ENCODE peak calls at places on chromosomes 16 and 17, in six cellular contexts. B is mesendoderm, Y is H9, C is H1, J is neuronal stem cell, D is mesenchymal stem cell. G is an unnamed sample.

GRCh38 chr16:2874584-2875362 is 8.2 kb upstream of the FLYWCH2 start:
- DNase-seq in Y (peak; percentile 85), J (peak; percentile 62), B (peak; percentile 82), C (no peak), D (peak; percentile 72), G (peak; percentile 61)

GRCh38 chr16:84660973-84661372 is 12.7 kb downstream of the KLHL36 start:
- DNase-seq in C (no peak), J (no peak), B (no peak), D (no peak), Y (no peak), G (no peak)

GRCh38 chr16:62041401-62041800 is 5.2 kb upstream of the CDH8 start:
- DNase-seq in D (peak; percentile 6), B (peak; percentile 73), C (no peak), Y (peak; percentile 49), J (no peak), G (no peak)

GRCh38 chr16:48499822-48500440 is 110.0 kb downstream of the N4BP1 start:
- DNase-seq in C (no peak), J (no peak), B (no peak), Y (no peak), D (peak; percentile 78), G (peak; percentile 93)

GRCh38 chr16:86951831-86952598 is 365.2 kb downstream of the C16orf95 start:
- DNase-seq in B (peak; percentile 67), Y (no peak), J (no peak), D (peak; percentile 96), C (no peak), G (peak; percentile 99)

GRCh38 chr17:58947411-58948208 is 159.1 kb downstream of the TRIM37 start:
- DNase-seq in B (no peak), Y (no peak), D (no peak), C (no peak), J (no peak), G (no peak)

GRCh38 chr16:22077700-22078313 is 14.5 kb upstream of the VWA3A start:
- DNase-seq in J (peak; percentile 54), Y (peak; percentile 62), B (peak; percentile 63), C (no peak), D (peak; percentile 68), G (peak; percentile 60)

GRCh38 chr16:78993342-78993741 is 607.2 kb downstream of the MAF start:
- DNase-seq in B (no peak), J (no peak), D (no peak), Y (no peak), C (no peak), G (no peak)

GRCh38 chr17:72407336-72408121 is 286.7 kb downstream of the SOX9 start:
- DNase-seq in C (no peak), J (no peak), Y (peak; percentile 66), B (peak; percentile 80), D (peak; percentile 97), G (peak; percentile 99)

GRCh38 chr16:84965428-84966149 is 45.7 kb downstream of the ZDHHC7 start:
- DNase-seq in B (no peak), Y (no peak), C (no peak), D (no peak), J (no peak), G (no peak)

GRCh38 chr17:57086069-57086930 is 1.3 kb downstream of the AKAP1 start:
- DNase-seq in D (peak; percentile 52), C (no peak), Y (peak; percentile 60), J (peak; percentile 14), B (peak; percentile 50), G (peak; percentile 8)

GRCh38 chr17:57084361-57084801 is 665 bp upstream of the AKAP1 start:
- DNase-seq in J (no peak), B (no peak), D (no peak), C (no peak), Y (no peak), G (peak; percentile 19)

GRCh38 chr17:57084802-57085447 is at the start of gene AKAP1:
- DNase-seq in B (peak; percentile 97), Y (peak; percentile 99), D (peak; percentile 93), C (peak; percentile 80), J (peak; percentile 91), G (peak; percentile 90)

GRCh38 chr17:57088298-57088697 is 3.3 kb downstream of the AKAP1 start:
- DNase-seq in B (no peak), C (no peak), Y (no peak), J (no peak), D (no peak), G (no peak)

GRCh38 chr17:57085448-57086068 is 512 bp downstream of the AKAP1 start:
- DNase-seq in Y (peak; percentile 71), B (peak; percentile 64), C (no peak), D (peak; percentile 71), J (peak; percentile 62), G (peak; percentile 23)
- H2BK15ac ChIP-seq in Y (no peak overlapping the region), B (no peak overlapping the region), C (no peak overlapping the region), D (peak overlapping the region; percentile 70), J (peak overlapping the region; percentile 42), G (no peak overlapping the region)

DNA sequence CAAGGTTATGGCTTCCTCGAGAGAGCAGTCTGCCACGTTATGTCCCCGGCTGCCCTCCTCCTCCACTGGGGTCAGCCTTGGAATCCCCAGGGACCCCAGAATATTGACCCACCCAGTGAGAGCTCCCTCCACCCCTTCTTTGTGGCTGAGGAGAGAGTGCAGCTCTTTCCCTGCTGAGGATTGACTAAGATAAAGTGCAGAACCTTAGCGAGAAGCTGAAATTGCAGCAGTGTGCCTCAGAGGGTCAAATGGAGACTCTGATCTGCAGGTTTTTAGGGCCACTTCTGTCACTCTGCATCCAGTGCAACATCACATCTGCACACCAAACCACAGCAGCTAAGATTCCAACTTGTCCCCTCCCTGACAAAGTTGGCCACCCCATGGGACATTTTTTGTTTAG is 25.6 kb upstream of the PMFBP1 start:
- DNase-seq in D (no peak), J (no peak), Y (no peak), C (no peak), B (no peak), G (no peak)
- H2BK15ac ChIP-seq in D (no peak overlapping the region), J (no peak overlapping the region), Y (no peak overlapping the region), C (no peak overlapping the region), B (no peak overlapping the region), G (no peak overlapping the region)

GRCh38 chr17:51229889-51230288 is 30.0 kb downstream of the MBTD1 start:
- DNase-seq in Y (no peak), J (no peak), D (no peak), C (no peak), B (no peak), G (no peak)
- H2BK15ac ChIP-seq in Y (no peak overlapping the region), J (no peak overlapping the region), D (no peak overlapping the region), C (no peak overlapping the region), B (no peak overlapping the region), G (no peak overlapping the region)

GRCh38 chr17:69853533-69854262 is 221.3 kb upstream of the KCNJ16 start:
- DNase-seq in C (no peak), D (peak; percentile 44), Y (no peak), B (no peak), J (no peak), G (no peak)
- H2BK15ac ChIP-seq in C (no peak overlapping the region), D (no peak overlapping the region), Y (no peak overlapping the region), B (no peak overlapping the region), J (no peak overlapping the region), G (no peak overlapping the region)

DNA sequence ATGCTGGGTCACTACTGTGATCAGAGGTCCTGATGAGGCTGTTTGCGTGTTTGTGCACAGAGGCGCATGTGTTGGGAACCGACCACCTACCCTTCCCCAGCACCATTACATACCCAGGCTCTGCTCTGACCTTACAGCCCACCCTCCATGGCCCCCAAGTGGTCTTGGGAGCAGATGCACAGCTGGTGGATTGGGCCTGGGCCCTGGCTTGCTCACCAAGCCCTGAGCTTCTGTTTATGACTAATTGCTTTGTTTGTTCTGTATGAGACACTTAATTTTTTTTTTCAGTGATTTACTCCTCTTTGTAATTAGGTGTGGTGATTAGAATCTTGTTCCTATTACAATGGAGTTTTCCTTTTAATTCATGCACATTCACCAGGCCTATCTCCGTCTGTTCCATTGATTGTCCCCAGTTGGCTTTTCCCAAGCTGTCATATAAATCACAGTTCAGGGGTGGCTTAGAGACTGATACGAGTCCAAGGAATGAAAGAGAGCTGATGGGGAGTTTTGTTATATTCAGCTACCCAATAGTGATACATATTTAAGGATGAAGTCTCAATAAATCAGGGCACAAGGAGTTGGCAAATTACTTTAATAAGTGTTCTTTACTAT is 242.3 kb downstream of the CCDC182 start:
- DNase-seq in B (no peak), J (no peak), D (no peak), Y (no peak), C (no peak), G (no peak)
- H2BK15ac ChIP-seq in B (no peak overlapping the region), J (no peak overlapping the region), D (no peak overlapping the region), Y (no peak overlapping the region), C (no peak overlapping the region), G (no peak overlapping the region)

G was measured in IMR-90.